ENCODE peak calls at places on chromosomes 16 and 17, in ten cellular contexts. G is uterus; X is fibroblast of mammary gland; I is naive thymus-derived CD4-positive, alpha-beta T cell; T is mesendoderm; L is cardiac muscle cell; D is psoas muscle; P is choroid plexus epithelial cell; S is aorta; W is fibroblast of pulmonary artery. N is an unnamed sample.

GRCh38 chr17:21532763-21533385 is 156.7 kb downstream of the KCNJ12 start:
- DNase-seq in I (no peak), W (no peak), X (no peak), L (no peak), G (no peak), P (no peak), D (no peak), S (no peak), T (no peak), N (no peak)

GRCh38 chr17:54899721-54900456 is 763 bp upstream of the TOM1L1 start:
- DNase-seq in D (no peak), I (no peak), W (no peak), G (no peak), S (no peak), T (peak; percentile 89), L (peak; percentile 14), P (no peak), X (no peak), N (no peak)

GRCh38 chr16:69513180-69513966 is 52.4 kb upstream of the NFAT5 start:
- DNase-seq in W (no peak), D (no peak), L (no peak), T (peak; percentile 47), S (no peak), P (no peak), I (no peak), X (peak; percentile 23), G (no peak), N (no peak)

GRCh38 chr17:45316271-45317112 is at the start of gene MAP3K14:
- DNase-seq in T (peak; percentile 79), W (peak; percentile 75), P (peak; percentile 74), S (peak; percentile 88), L (peak; percentile 86), X (peak; percentile 54), G (peak; percentile 68), I (peak; percentile 72), D (peak; percentile 90), N (no peak)

GRCh38 chr16:5604770-5605169 is 507.2 kb upstream of the EEF2KMT start:
- DNase-seq in P (no peak), I (no peak), W (no peak), L (peak; percentile 51), D (no peak), T (peak; percentile 86), G (no peak), X (no peak), S (no peak), N (no peak)

GRCh38 chr17:48625502-48626201 is 506 bp downstream of the HOXB9 start:
- DNase-seq in L (no peak), P (no peak), W (no peak), S (no peak), X (no peak), I (peak; percentile 59), G (peak; percentile 52), T (peak; percentile 76), D (no peak), N (no peak)

GRCh38 chr17:16467044-16467443 is 24.9 kb downstream of the LRRC75A start:
- DNase-seq in D (no peak), X (no peak), I (no peak), L (no peak), S (no peak), P (no peak), W (no peak), T (no peak), G (no peak), N (no peak)

GRCh38 chr16:69286941-69287713 is 24.0 kb upstream of the VPS4A start:
- DNase-seq in I (no peak), S (peak; percentile 75), T (peak; percentile 47), D (peak; percentile 91), L (peak; percentile 78), X (peak; percentile 85), P (peak; percentile 90), G (peak; percentile 75), W (peak; percentile 87), N (peak; percentile 63)

GRCh38 chr16:89363621-89364393 is 126.6 kb downstream of the ANKRD11 start:
- DNase-seq in P (peak; percentile 91), I (no peak), L (no peak), T (peak; percentile 85), G (no peak), S (peak; percentile 64), X (peak; percentile 79), W (peak; percentile 81), D (peak; percentile 54), N (peak; percentile 82)

GRCh38 chr16:70250748-70251650 is 741 bp downstream of the EXOSC6 start:
- DNase-seq in L (peak; percentile 69), S (peak; percentile 60), T (peak; percentile 61), X (peak; percentile 36), I (no peak), P (peak; percentile 59), D (peak; percentile 63), G (no peak), W (peak; percentile 52), N (peak; percentile 11)

GRCh38 chr17:35448899-35449227 is 297 bp upstream of the SLFN13 start:
- DNase-seq in W (no peak), D (no peak), G (no peak), X (no peak), T (no peak), L (no peak), S (no peak), I (no peak), P (no peak), N (no peak)
- H3K4me3 ChIP-seq in W (peak overlapping the region; percentile 56), D (peak overlapping the region; percentile 66), G (no peak overlapping the region), X (peak overlapping the region; percentile 56), T (no peak overlapping the region), L (no peak overlapping the region), S (no peak overlapping the region), I (peak overlapping the region; percentile 57), P (peak overlapping the region; percentile 57), N (peak overlapping the region; percentile 61)

GRCh38 chr16:75219838-75220237 is 1.1 kb downstream of the CTRB1 start:
- DNase-seq in W (no peak), P (no peak), L (no peak), T (no peak), G (no peak), S (no peak), D (no peak), X (no peak), I (no peak), N (no peak)
- H3K4me3 ChIP-seq in W (no peak overlapping the region), P (no peak overlapping the region), L (no peak overlapping the region), T (no peak overlapping the region), G (no peak overlapping the region), S (no peak overlapping the region), D (no peak overlapping the region), X (no peak overlapping the region), I (peak overlapping the region; percentile 39), N (no peak overlapping the region)

GRCh38 chr17:72407336-72408121 is 286.7 kb downstream of the SOX9 start:
- DNase-seq in I (no peak), D (peak; percentile 64), T (peak; percentile 80), L (no peak), X (peak; percentile 96), G (peak; percentile 50), W (peak; percentile 94), P (peak; percentile 94), S (peak; percentile 85), N (peak; percentile 96)
- H3K4me3 ChIP-seq in I (no peak overlapping the region), D (no peak overlapping the region), T (no peak overlapping the region), L (no peak overlapping the region), X (no peak overlapping the region), G (no peak overlapping the region), W (no peak overlapping the region), P (no peak overlapping the region), S (no peak overlapping the region), N (no peak overlapping the region)

GRCh38 chr17:40328386-40328766 is 19.4 kb downstream of the RARA start:
- DNase-seq in W (no peak), S (no peak), L (no peak), I (no peak), X (no peak), G (no peak), T (no peak), D (no peak), P (no peak), N (no peak)

GRCh38 chr17:40329981-40330794 is 21.2 kb downstream of the RARA start:
- DNase-seq in T (no peak), S (no peak), D (peak; percentile 84), W (no peak), X (no peak), I (no peak), P (no peak), L (no peak), G (peak; percentile 43), N (no peak)

GRCh38 chr17:40333781-40334453 is 24.9 kb downstream of the RARA start:
- DNase-seq in L (no peak), D (no peak), W (no peak), T (no peak), S (no peak), X (no peak), I (no peak), P (no peak), G (no peak), N (no peak)

GRCh38 chr17:40330850-40331470 is 22.0 kb downstream of the RARA start:
- DNase-seq in P (no peak), D (peak; percentile 56), S (no peak), I (no peak), T (no peak), W (no peak), G (peak; percentile 24), L (no peak), X (no peak), N (no peak)

GRCh38 chr17:40331743-40332641 is 23.0 kb downstream of the RARA start:
- DNase-seq in G (peak; percentile 86), D (peak; percentile 95), T (no peak), P (peak; percentile 44), I (no peak), S (peak; percentile 93), W (peak; percentile 88), X (peak; percentile 75), L (no peak), N (no peak)
- H3K4me3 ChIP-seq in G (no peak overlapping the region), D (peak overlapping the region; percentile 52), T (no peak overlapping the region), P (no peak overlapping the region), I (no peak overlapping the region), S (no peak overlapping the region), W (no peak overlapping the region), X (no peak overlapping the region), L (no peak overlapping the region), N (no peak overlapping the region)

N was measured in brain microvascular endothelial cell.